ENCODE peak calls at places on chromosomes 11 and 22, in seven cellular contexts. N, R, T, U, Y, B and C are unnamed samples.

GRCh38 chr11:2123628-2123960 is 15.6 kb downstream of the IGF2 start:
- DNase-seq in N (no peak), R (no peak), T (no peak), U (no peak), Y (no peak), B (no peak), C (no peak)

GRCh38 chr11:133917921-133918605 is 38.7 kb downstream of the IGSF9B start:
- DNase-seq in N (no peak), R (no peak), T (no peak), U (no peak), Y (no peak), B (no peak), C (no peak)

GRCh38 chr11:7449196-7449840 is 36.0 kb upstream of the OLFML1 start:
- DNase-seq in N (no peak), R (no peak), T (no peak), U (peak; percentile 13), Y (no peak), B (no peak), C (no peak)

GRCh38 chr11:14454861-14455632 is 44.6 kb downstream of the COPB1 start:
- DNase-seq in N (no peak), R (peak; percentile 37), T (no peak), U (no peak), Y (no peak), B (no peak), C (no peak)

GRCh38 chr11:122062763-122063162 is 53.3 kb downstream of the BLID start:
- DNase-seq in N (no peak), R (no peak), T (no peak), U (no peak), Y (no peak), B (no peak), C (no peak)

GRCh38 chr11:8649361-8649760 is 33.1 kb downstream of the TRIM66 start:
- DNase-seq in N (no peak), R (no peak), T (no peak), U (no peak), Y (no peak), B (no peak), C (no peak)

GRCh38 chr11:47109882-47110281 is 66.8 kb downstream of the ARFGAP2 start:
- DNase-seq in N (no peak), R (no peak), T (no peak), U (no peak), Y (no peak), B (no peak), C (no peak)

GRCh38 chr11:69563946-69564780 is 76.8 kb upstream of the CCND1 start:
- DNase-seq in N (no peak), R (no peak), T (no peak), U (no peak), Y (peak; percentile 37), B (peak; percentile 35), C (no peak)

GRCh38 chr11:110897035-110897434 is 184.8 kb upstream of the ARHGAP20 start:
- DNase-seq in N (no peak), R (no peak), T (no peak), U (no peak), Y (no peak), B (no peak), C (no peak)

GRCh38 chr11:96238563-96239166 is 104.3 kb downstream of the MAML2 start:
- DNase-seq in N (no peak), R (no peak), T (no peak), U (no peak), Y (no peak), B (no peak), C (no peak)

GRCh38 chr22:35484651-35485372 is 55.8 kb upstream of the RASD2 start:
- DNase-seq in N (no peak), R (no peak), T (no peak), U (no peak), Y (no peak), B (no peak), C (no peak)

GRCh38 chr11:115247953-115248352 is 256.3 kb downstream of the CADM1 start:
- DNase-seq in N (no peak), R (no peak), T (no peak), U (no peak), Y (no peak), B (no peak), C (no peak)

GRCh38 chr11:85774256-85775097 is 36.5 kb downstream of the SYTL2 start:
- DNase-seq in N (no peak), R (no peak), T (no peak), U (no peak), Y (no peak), B (no peak), C (no peak)

GRCh38 chr22:17910561-17911311 is 113.6 kb downstream of the MICAL3 start:
- DNase-seq in N (no peak), R (peak; percentile 45), T (peak; percentile 73), U (peak; percentile 40), Y (no peak), B (peak; percentile 94), C (no peak)

GRCh38 chr22:36863281-36863680 is 2.5 kb downstream of the NCF4 start:
- DNase-seq in N (no peak), R (no peak), T (no peak), U (no peak), Y (no peak), B (peak; percentile 42), C (no peak)

GRCh38 chr11:126799974-126800373 is 200.6 kb downstream of the KIRREL3 start:
- DNase-seq in N (no peak), R (no peak), T (no peak), U (no peak), Y (no peak), B (no peak), C (no peak)

GRCh38 chr22:46602025-46602424 is 18.2 kb upstream of the GRAMD4 start:
- DNase-seq in N (no peak), R (no peak), T (no peak), U (no peak), Y (no peak), B (no peak), C (no peak)
- TF ChIP-seq EP300 in N (peak; percentile 81), R (no peak), T (no peak), U (no peak), Y (no peak), B (no peak), C (no peak)

GRCh38 chr11:102530558-102530957 is at the start of gene MMP7:
- DNase-seq in N (no peak), R (peak; percentile 59), T (no peak), U (no peak), Y (no peak), B (no peak), C (no peak)

GRCh38 chr11:102539567-102539966 is 9.0 kb upstream of the MMP7 start:
- DNase-seq in N (no peak), R (no peak), T (no peak), U (no peak), Y (no peak), B (no peak), C (no peak)

GRCh38 chr11:102528618-102529017 is 1.9 kb downstream of the MMP7 start:
- DNase-seq in N (no peak), R (no peak), T (no peak), U (no peak), Y (no peak), B (no peak), C (no peak)

DNA sequence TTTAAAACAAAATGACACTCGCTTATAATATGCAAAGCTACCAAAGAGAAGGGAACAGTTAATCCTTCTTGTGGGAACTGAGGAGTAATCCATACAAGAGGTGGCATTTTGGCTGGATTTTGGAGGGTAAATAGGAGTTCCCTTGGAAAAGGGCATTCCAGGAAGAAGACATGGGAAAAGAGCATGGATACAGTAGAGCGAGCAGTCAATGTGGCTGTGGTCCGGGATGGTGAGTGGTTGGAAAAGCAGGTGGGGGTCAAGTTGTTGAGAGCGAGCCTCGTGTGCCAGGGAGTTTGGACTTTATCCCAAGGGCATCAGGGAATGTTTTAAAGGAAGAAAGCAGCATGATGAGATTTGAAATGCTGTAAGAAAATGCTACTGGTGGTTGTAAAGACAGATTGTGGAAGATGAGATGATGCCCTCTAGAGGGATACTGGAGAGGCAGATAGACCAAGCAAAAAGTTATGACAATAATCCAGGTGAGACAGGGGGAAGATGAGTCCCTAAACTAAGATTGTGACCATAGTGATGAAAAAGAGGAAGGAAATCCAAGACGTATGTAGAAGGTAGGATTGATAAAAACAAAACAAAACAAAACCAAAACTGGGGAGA is 3.8 kb upstream of the MMP7 start:
- DNase-seq in N (no peak), R (no peak), T (no peak), U (no peak), Y (no peak), B (no peak), C (no peak)
- TF ChIP-seq EP300 in N (no peak), R (no peak), T (no peak), U (no peak), Y (no peak), B (no peak), C (no peak)

DNA sequence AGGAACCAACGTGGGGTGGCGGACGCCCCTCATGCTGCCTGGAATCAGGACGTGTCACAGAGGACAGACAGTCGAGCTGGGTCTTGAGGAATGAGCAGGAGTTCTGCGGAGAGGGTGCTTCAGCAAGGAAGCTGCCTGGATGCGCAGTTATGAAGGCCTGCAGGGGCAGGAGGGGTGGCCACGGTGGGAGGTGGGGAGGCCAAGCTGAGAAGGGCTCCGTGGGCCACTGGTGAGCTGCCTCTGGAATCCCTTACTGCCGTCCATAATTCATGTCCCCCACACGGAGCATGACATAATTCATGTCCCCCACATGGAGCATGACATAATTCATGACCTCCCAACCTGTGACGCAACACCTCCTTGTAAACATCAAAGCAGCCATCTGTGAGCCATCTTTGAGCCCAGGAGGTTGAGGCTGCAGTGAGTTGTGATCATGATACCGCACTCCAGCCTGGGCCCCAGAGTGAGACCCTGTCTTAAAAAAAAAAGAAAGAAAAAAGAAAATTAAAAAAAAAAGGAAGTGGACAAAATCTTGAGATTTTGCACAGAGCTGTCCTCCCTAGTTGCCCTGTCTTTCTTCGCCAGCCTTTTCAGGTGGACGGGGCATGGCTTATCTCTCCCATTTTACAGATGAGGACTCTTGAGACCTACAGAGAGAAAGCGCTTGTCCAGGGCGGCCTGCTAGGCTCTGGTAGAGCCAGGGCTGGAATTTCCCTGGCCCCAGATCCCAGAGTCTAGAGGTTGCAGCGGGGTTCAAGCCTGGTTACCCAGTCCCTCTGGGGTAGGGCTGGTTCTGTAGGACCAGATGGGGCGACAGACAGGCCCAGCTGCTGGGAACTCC is 24.3 kb upstream of the PICK1 start:
- DNase-seq in N (peak; percentile 61), R (peak; percentile 53), T (no peak), U (no peak), Y (no peak), B (peak; percentile 77), C (no peak)
- TF ChIP-seq EP300 in N (peak; percentile 78), R (no peak), T (no peak), U (no peak), Y (no peak), B (no peak), C (no peak)

DNA sequence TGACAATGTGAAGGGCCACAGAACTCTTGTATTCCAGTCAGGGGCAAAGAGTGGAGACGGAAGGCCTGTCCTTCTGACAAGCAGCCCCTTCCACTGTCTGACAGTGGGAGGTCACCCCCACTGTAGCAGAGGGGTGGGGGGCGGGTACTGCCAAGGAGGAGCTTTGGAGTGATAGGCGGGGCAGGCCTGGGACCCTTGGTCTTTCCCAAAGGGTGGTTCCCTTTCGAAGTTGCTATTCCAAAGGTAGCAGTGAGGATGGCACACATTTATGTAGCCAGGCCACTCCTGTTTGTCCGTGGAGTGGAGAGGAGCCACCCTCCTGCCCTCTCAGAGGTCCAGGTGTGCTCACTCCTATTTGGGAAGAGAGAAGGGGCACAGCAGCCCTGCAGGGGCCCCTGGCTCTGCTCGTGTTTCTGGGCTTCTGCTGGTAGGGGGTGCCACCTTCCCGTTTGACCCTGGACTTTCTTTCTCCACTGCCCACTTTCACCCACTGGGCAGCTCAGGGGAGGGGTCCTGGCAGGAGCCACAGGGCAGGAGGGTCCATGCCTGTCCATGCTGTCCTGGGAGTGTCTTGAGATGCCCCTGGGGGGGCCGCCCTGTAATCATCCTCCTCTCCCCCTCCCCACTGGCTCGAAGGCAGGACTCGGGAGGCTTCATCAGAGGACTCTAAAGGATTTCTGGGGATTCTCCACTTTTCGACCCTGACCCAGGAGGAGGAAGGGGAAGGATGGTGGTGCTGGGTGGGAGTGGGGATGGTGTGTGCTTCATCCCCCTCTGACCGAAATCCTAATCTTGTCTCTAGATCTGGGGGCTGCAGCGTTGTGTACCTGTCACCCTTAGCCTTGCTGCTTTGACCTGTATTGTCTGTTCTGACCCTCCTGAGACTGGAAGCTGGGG is 994 bp downstream of the TAGLN start:
- DNase-seq in N (no peak), R (no peak), T (no peak), U (no peak), Y (no peak), B (no peak), C (no peak)
- TF ChIP-seq EP300 in N (no peak), R (no peak), T (no peak), U (no peak), Y (no peak), B (no peak), C (no peak)